ENCODE peak calls at places on chromosomes 13 and 19, in seven cellular contexts. One of them, this sample, is unnamed.

GRCh38 chr13:40149611-40150283 is 494.3 kb downstream of the COG6 start:
- DNase-seq in A673: peak
- DNase-seq in mucosa of descending colon: no peak
- DNase-seq in fibroblast of mammary gland: peak
- DNase-seq in epithelial cell of esophagus: peak
- DNase-seq in Peyer's patch: no peak
- DNase-seq in GM10248: no peak
- DNase-seq in this sample: peak

GRCh38 chr13:35549481-35549880 is 73.0 kb upstream of the MAB21L1 start:
- DNase-seq in mucosa of descending colon: no peak
- DNase-seq in A673: peak
- DNase-seq in fibroblast of mammary gland: peak
- DNase-seq in Peyer's patch: no peak
- DNase-seq in epithelial cell of esophagus: peak
- DNase-seq in GM10248: peak
- DNase-seq in this sample: peak

GRCh38 chr19:5294403-5295160 is 46.0 kb downstream of the PTPRS start:
- DNase-seq in epithelial cell of esophagus: no peak
- DNase-seq in fibroblast of mammary gland: no peak
- DNase-seq in Peyer's patch: no peak
- DNase-seq in A673: no peak
- DNase-seq in mucosa of descending colon: no peak
- DNase-seq in GM10248: no peak
- DNase-seq in this sample: no peak

GRCh38 chr19:46887240-46887782 is 26.5 kb downstream of the ARHGAP35 start:
- DNase-seq in epithelial cell of esophagus: no peak
- DNase-seq in GM10248: no peak
- DNase-seq in mucosa of descending colon: no peak
- DNase-seq in Peyer's patch: no peak
- DNase-seq in A673: no peak
- DNase-seq in fibroblast of mammary gland: no peak
- DNase-seq in this sample: no peak

GRCh38 chr19:10061717-10062310 is 24.3 kb upstream of the SHFL start:
- DNase-seq in GM10248: no peak
- DNase-seq in mucosa of descending colon: no peak
- DNase-seq in fibroblast of mammary gland: no peak
- DNase-seq in Peyer's patch: no peak
- DNase-seq in epithelial cell of esophagus: no peak
- DNase-seq in A673: no peak
- DNase-seq in this sample: no peak

GRCh38 chr13:27667946-27668345 is 46.3 kb downstream of the POLR1D start:
- DNase-seq in Peyer's patch: no peak
- DNase-seq in A673: no peak
- DNase-seq in fibroblast of mammary gland: no peak
- DNase-seq in mucosa of descending colon: no peak
- DNase-seq in GM10248: no peak
- DNase-seq in epithelial cell of esophagus: no peak
- DNase-seq in this sample: no peak

GRCh38 chr13:110309159-110309476 is 2.0 kb downstream of the COL4A2 start:
- DNase-seq in mucosa of descending colon: no peak
- DNase-seq in fibroblast of mammary gland: no peak
- DNase-seq in A673: no peak
- DNase-seq in Peyer's patch: no peak
- DNase-seq in GM10248: no peak
- DNase-seq in epithelial cell of esophagus: no peak
- DNase-seq in this sample: no peak

GRCh38 chr13:23921451-23921888 is 24.2 kb upstream of the C1QTNF9B start:
- DNase-seq in A673: peak
- DNase-seq in GM10248: no peak
- DNase-seq in fibroblast of mammary gland: peak
- DNase-seq in epithelial cell of esophagus: peak
- DNase-seq in mucosa of descending colon: no peak
- DNase-seq in Peyer's patch: no peak
- DNase-seq in this sample: peak

GRCh38 chr19:48417436-48417835 is 24.0 kb downstream of the GRIN2D start:
- DNase-seq in epithelial cell of esophagus: no peak
- DNase-seq in GM10248: no peak
- DNase-seq in fibroblast of mammary gland: no peak
- DNase-seq in Peyer's patch: no peak
- DNase-seq in mucosa of descending colon: no peak
- DNase-seq in A673: no peak
- DNase-seq in this sample: no peak

GRCh38 chr19:37009871-37010270 is 68.4 kb upstream of the ZNF420 start:
- DNase-seq in mucosa of descending colon: no peak
- DNase-seq in epithelial cell of esophagus: no peak
- DNase-seq in fibroblast of mammary gland: no peak
- DNase-seq in GM10248: no peak
- DNase-seq in Peyer's patch: no peak
- DNase-seq in A673: no peak
- DNase-seq in this sample: no peak

GRCh38 chr19:38849746-38850230 is at the start of gene HNRNPL:
- DNase-seq in epithelial cell of esophagus: no peak
- DNase-seq in Peyer's patch: no peak
- DNase-seq in mucosa of descending colon: peak
- DNase-seq in GM10248: peak
- DNase-seq in fibroblast of mammary gland: no peak
- DNase-seq in A673: no peak
- DNase-seq in this sample: no peak

GRCh38 chr19:14450168-14450874 is 17.2 kb downstream of the PKN1 start:
- DNase-seq in mucosa of descending colon: peak
- DNase-seq in A673: peak
- DNase-seq in Peyer's patch: no peak
- DNase-seq in epithelial cell of esophagus: no peak
- DNase-seq in fibroblast of mammary gland: peak
- DNase-seq in GM10248: peak
- DNase-seq in this sample: peak

GRCh38 chr19:45423033-45423588 is 606 bp downstream of the ERCC1 start:
- DNase-seq in epithelial cell of esophagus: no peak
- DNase-seq in mucosa of descending colon: no peak
- DNase-seq in A673: no peak
- DNase-seq in Peyer's patch: peak
- DNase-seq in fibroblast of mammary gland: no peak
- DNase-seq in GM10248: no peak
- DNase-seq in this sample: no peak

GRCh38 chr13:44364601-44365000 is 9.0 kb upstream of the SERP2 start:
- DNase-seq in A673: no peak
- DNase-seq in epithelial cell of esophagus: peak
- DNase-seq in mucosa of descending colon: no peak
- DNase-seq in GM10248: no peak
- DNase-seq in Peyer's patch: no peak
- DNase-seq in fibroblast of mammary gland: peak
- DNase-seq in this sample: peak

GRCh38 chr13:25691654-25692053 is 319.9 kb downstream of the ATP8A2 start:
- DNase-seq in A673: no peak
- DNase-seq in Peyer's patch: no peak
- DNase-seq in mucosa of descending colon: no peak
- DNase-seq in epithelial cell of esophagus: no peak
- DNase-seq in fibroblast of mammary gland: no peak
- DNase-seq in GM10248: no peak
- DNase-seq in this sample: no peak

GRCh38 chr19:53158119-53158656 is 665 bp downstream of the ZNF347 start:
- DNase-seq in GM10248: peak
- DNase-seq in epithelial cell of esophagus: peak
- DNase-seq in Peyer's patch: peak
- DNase-seq in A673: peak
- DNase-seq in mucosa of descending colon: peak
- DNase-seq in fibroblast of mammary gland: peak
- DNase-seq in this sample: no peak

GRCh38 chr19:51131780-51132680 is 7.3 kb downstream of the SIGLEC9 start:
- DNase-seq in mucosa of descending colon: no peak
- DNase-seq in Peyer's patch: peak
- DNase-seq in GM10248: peak
- DNase-seq in fibroblast of mammary gland: peak
- DNase-seq in A673: no peak
- DNase-seq in epithelial cell of esophagus: no peak
- DNase-seq in this sample: no peak

GRCh38 chr19:33404916-33405315 is 31.4 kb downstream of the CEBPG start:
- DNase-seq in A673: no peak
- DNase-seq in fibroblast of mammary gland: peak
- DNase-seq in mucosa of descending colon: peak
- DNase-seq in Peyer's patch: no peak
- DNase-seq in epithelial cell of esophagus: no peak
- DNase-seq in GM10248: no peak
- DNase-seq in this sample: no peak

GRCh38 chr13:63167699-63168337 is 1752.2 kb upstream of the PCDH20 start:
- DNase-seq in GM10248: no peak
- DNase-seq in Peyer's patch: no peak
- DNase-seq in fibroblast of mammary gland: no peak
- DNase-seq in mucosa of descending colon: no peak
- DNase-seq in epithelial cell of esophagus: no peak
- DNase-seq in A673: no peak
- DNase-seq in this sample: no peak

GRCh38 chr19:12757544-12758274 is 6.1 kb downstream of the BEST2 start:
- DNase-seq in Peyer's patch: peak
- DNase-seq in GM10248: peak
- DNase-seq in mucosa of descending colon: peak
- DNase-seq in epithelial cell of esophagus: peak
- DNase-seq in A673: peak
- DNase-seq in fibroblast of mammary gland: peak
- DNase-seq in this sample: peak

GRCh38 chr13:35978607-35979316 is 152.4 kb downstream of the DCLK1 start:
- DNase-seq in mucosa of descending colon: no peak
- DNase-seq in Peyer's patch: no peak
- DNase-seq in GM10248: peak
- DNase-seq in epithelial cell of esophagus: peak
- DNase-seq in fibroblast of mammary gland: peak
- DNase-seq in A673: peak
- DNase-seq in this sample: peak

GRCh38 chr19:55453861-55454260 is 7.6 kb downstream of the ISOC2 start:
- DNase-seq in mucosa of descending colon: no peak
- DNase-seq in GM10248: no peak
- DNase-seq in A673: no peak
- DNase-seq in fibroblast of mammary gland: no peak
- DNase-seq in epithelial cell of esophagus: no peak
- DNase-seq in Peyer's patch: no peak
- DNase-seq in this sample: no peak
- TF ChIP-seq CTCF in mucosa of descending colon: no peak
- TF ChIP-seq CTCF in GM10248: no peak
- TF ChIP-seq CTCF in A673: no peak
- TF ChIP-seq CTCF in fibroblast of mammary gland: no peak
- TF ChIP-seq CTCF in epithelial cell of esophagus: no peak
- TF ChIP-seq CTCF in Peyer's patch: no peak
- TF ChIP-seq CTCF in this sample: no peak

GRCh38 chr13:45473627-45474026 is 8.9 kb downstream of the COG3 start:
- DNase-seq in A673: peak
- DNase-seq in GM10248: no peak
- DNase-seq in Peyer's patch: no peak
- DNase-seq in mucosa of descending colon: no peak
- DNase-seq in epithelial cell of esophagus: no peak
- DNase-seq in fibroblast of mammary gland: no peak
- DNase-seq in this sample: no peak
- TF ChIP-seq CTCF in A673: peak
- TF ChIP-seq CTCF in GM10248: peak
- TF ChIP-seq CTCF in Peyer's patch: no peak
- TF ChIP-seq CTCF in mucosa of descending colon: no peak
- TF ChIP-seq CTCF in epithelial cell of esophagus: peak
- TF ChIP-seq CTCF in fibroblast of mammary gland: no peak
- TF ChIP-seq CTCF in this sample: peak

GRCh38 chr13:32023096-32023495 is 8.5 kb upstream of the FRY start:
- DNase-seq in mucosa of descending colon: no peak
- DNase-seq in epithelial cell of esophagus: no peak
- DNase-seq in GM10248: no peak
- DNase-seq in A673: no peak
- DNase-seq in Peyer's patch: no peak
- DNase-seq in fibroblast of mammary gland: no peak
- DNase-seq in this sample: no peak

GRCh38 chr13:32022292-32022691 is 9.3 kb upstream of the FRY start:
- DNase-seq in GM10248: no peak
- DNase-seq in A673: no peak
- DNase-seq in mucosa of descending colon: no peak
- DNase-seq in Peyer's patch: no peak
- DNase-seq in fibroblast of mammary gland: peak
- DNase-seq in epithelial cell of esophagus: no peak
- DNase-seq in this sample: no peak

GRCh38 chr13:32021785-32022184 is 9.8 kb upstream of the FRY start:
- DNase-seq in epithelial cell of esophagus: no peak
- DNase-seq in A673: no peak
- DNase-seq in GM10248: no peak
- DNase-seq in mucosa of descending colon: no peak
- DNase-seq in Peyer's patch: no peak
- DNase-seq in fibroblast of mammary gland: no peak
- DNase-seq in this sample: no peak

GRCh38 chr13:32024750-32025149 is 6.8 kb upstream of the FRY start:
- DNase-seq in A673: no peak
- DNase-seq in Peyer's patch: no peak
- DNase-seq in GM10248: no peak
- DNase-seq in fibroblast of mammary gland: no peak
- DNase-seq in mucosa of descending colon: no peak
- DNase-seq in epithelial cell of esophagus: no peak
- DNase-seq in this sample: no peak

DNA sequence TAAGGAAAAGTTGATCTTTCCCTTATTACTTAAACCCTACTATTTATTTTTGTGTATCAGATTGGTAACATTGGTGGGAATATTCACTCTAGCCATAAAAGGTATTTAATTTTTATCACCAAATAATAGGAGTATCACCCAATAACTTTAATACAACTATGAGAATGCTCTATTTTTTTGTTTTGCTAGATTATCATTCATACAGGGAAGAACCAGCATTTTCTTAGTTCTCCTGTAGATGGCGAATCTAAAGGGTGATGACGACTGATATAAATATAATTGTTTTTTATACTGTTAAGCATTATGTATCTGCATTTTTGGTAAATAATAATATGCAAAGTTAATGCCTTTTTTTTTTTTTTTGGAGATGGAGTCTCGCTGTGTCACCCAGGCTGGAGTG is 7.9 kb upstream of the FRY start:
- DNase-seq in mucosa of descending colon: no peak
- DNase-seq in GM10248: no peak
- DNase-seq in fibroblast of mammary gland: peak
- DNase-seq in epithelial cell of esophagus: no peak
- DNase-seq in A673: no peak
- DNase-seq in Peyer's patch: no peak
- DNase-seq in this sample: no peak
- TF ChIP-seq CTCF in mucosa of descending colon: no peak
- TF ChIP-seq CTCF in GM10248: no peak
- TF ChIP-seq CTCF in fibroblast of mammary gland: peak
- TF ChIP-seq CTCF in epithelial cell of esophagus: peak
- TF ChIP-seq CTCF in A673: peak
- TF ChIP-seq CTCF in Peyer's patch: no peak
- TF ChIP-seq CTCF in this sample: peak

GRCh38 chr19:35978271-35978670 is 16.7 kb upstream of the SDHAF1 start:
- DNase-seq in Peyer's patch: no peak
- DNase-seq in GM10248: no peak
- DNase-seq in mucosa of descending colon: no peak
- DNase-seq in fibroblast of mammary gland: no peak
- DNase-seq in epithelial cell of esophagus: no peak
- DNase-seq in A673: no peak
- DNase-seq in this sample: no peak

GRCh38 chr19:35973487-35973886 is 21.5 kb upstream of the SDHAF1 start:
- DNase-seq in mucosa of descending colon: no peak
- DNase-seq in GM10248: no peak
- DNase-seq in epithelial cell of esophagus: no peak
- DNase-seq in fibroblast of mammary gland: no peak
- DNase-seq in A673: no peak
- DNase-seq in Peyer's patch: no peak
- DNase-seq in this sample: no peak

GRCh38 chr19:35978832-35979365 is 16.1 kb upstream of the SDHAF1 start:
- DNase-seq in GM10248: no peak
- DNase-seq in mucosa of descending colon: no peak
- DNase-seq in fibroblast of mammary gland: no peak
- DNase-seq in epithelial cell of esophagus: no peak
- DNase-seq in A673: no peak
- DNase-seq in Peyer's patch: no peak
- DNase-seq in this sample: no peak

GRCh38 chr19:35975608-35976214 is 19.3 kb upstream of the SDHAF1 start:
- DNase-seq in epithelial cell of esophagus: peak
- DNase-seq in GM10248: no peak
- DNase-seq in mucosa of descending colon: no peak
- DNase-seq in Peyer's patch: no peak
- DNase-seq in A673: no peak
- DNase-seq in fibroblast of mammary gland: peak
- DNase-seq in this sample: no peak

GRCh38 chr19:35977446-35978222 is 17.4 kb upstream of the SDHAF1 start:
- DNase-seq in A673: peak
- DNase-seq in epithelial cell of esophagus: no peak
- DNase-seq in Peyer's patch: no peak
- DNase-seq in fibroblast of mammary gland: no peak
- DNase-seq in GM10248: no peak
- DNase-seq in mucosa of descending colon: no peak
- DNase-seq in this sample: no peak
- TF ChIP-seq CTCF in A673: peak
- TF ChIP-seq CTCF in epithelial cell of esophagus: no peak
- TF ChIP-seq CTCF in Peyer's patch: no peak
- TF ChIP-seq CTCF in fibroblast of mammary gland: peak
- TF ChIP-seq CTCF in GM10248: peak
- TF ChIP-seq CTCF in mucosa of descending colon: no peak
- TF ChIP-seq CTCF in this sample: peak